ENCODE peak calls at places on chromosome 7, in nine cellular contexts. One of them, this sample, is unnamed.

GRCh38 chr7:32670105-32670504 is 174.8 kb downstream of the AVL9 start:
- DNase-seq in tibial nerve: no peak
- DNase-seq in HCT116: peak; percentile 84
- DNase-seq in spleen: no peak
- DNase-seq in uterus: no peak
- DNase-seq in breast epithelium: no peak
- DNase-seq in heart left ventricle: no peak
- DNase-seq in IMR-90: peak; percentile 45
- DNase-seq in ovary: no peak
- DNase-seq in this sample: no peak

GRCh38 chr7:33776791-33777190 is 128.5 kb upstream of the BMPER start:
- DNase-seq in tibial nerve: no peak
- DNase-seq in HCT116: no peak
- DNase-seq in spleen: no peak
- DNase-seq in uterus: no peak
- DNase-seq in breast epithelium: no peak
- DNase-seq in heart left ventricle: no peak
- DNase-seq in IMR-90: peak; percentile 71
- DNase-seq in ovary: no peak
- DNase-seq in this sample: no peak

GRCh38 chr7:159017210-159017609 is 127.5 kb downstream of the VIPR2 start:
- DNase-seq in tibial nerve: no peak
- DNase-seq in HCT116: no peak
- DNase-seq in spleen: no peak
- DNase-seq in uterus: no peak
- DNase-seq in breast epithelium: no peak
- DNase-seq in heart left ventricle: no peak
- DNase-seq in IMR-90: no peak
- DNase-seq in ovary: no peak
- DNase-seq in this sample: no peak

GRCh38 chr7:38232475-38233366 is 40.7 kb downstream of the TARP start:
- DNase-seq in tibial nerve: no peak
- DNase-seq in HCT116: no peak
- DNase-seq in spleen: peak; percentile 89
- DNase-seq in uterus: no peak
- DNase-seq in breast epithelium: peak; percentile 24
- DNase-seq in heart left ventricle: no peak
- DNase-seq in IMR-90: peak; percentile 10
- DNase-seq in ovary: no peak
- DNase-seq in this sample: no peak

GRCh38 chr7:77447616-77448015 is 31.5 kb upstream of the GSAP start:
- DNase-seq in tibial nerve: no peak
- DNase-seq in HCT116: no peak
- DNase-seq in spleen: no peak
- DNase-seq in uterus: no peak
- DNase-seq in breast epithelium: no peak
- DNase-seq in heart left ventricle: no peak
- DNase-seq in IMR-90: no peak
- DNase-seq in ovary: no peak
- DNase-seq in this sample: no peak

GRCh38 chr7:18619311-18619710 is 123.8 kb downstream of the HDAC9 start:
- DNase-seq in tibial nerve: no peak
- DNase-seq in HCT116: no peak
- DNase-seq in spleen: no peak
- DNase-seq in uterus: no peak
- DNase-seq in breast epithelium: no peak
- DNase-seq in heart left ventricle: no peak
- DNase-seq in IMR-90: no peak
- DNase-seq in ovary: no peak
- DNase-seq in this sample: no peak

GRCh38 chr7:107700570-107700969 is 39.9 kb downstream of the SLC26A4 start:
- DNase-seq in tibial nerve: no peak
- DNase-seq in HCT116: no peak
- DNase-seq in spleen: no peak
- DNase-seq in uterus: no peak
- DNase-seq in breast epithelium: no peak
- DNase-seq in heart left ventricle: no peak
- DNase-seq in IMR-90: no peak
- DNase-seq in ovary: no peak
- DNase-seq in this sample: no peak

GRCh38 chr7:4831723-4832495 is 29.9 kb downstream of the PAPOLB start:
- DNase-seq in tibial nerve: no peak
- DNase-seq in HCT116: no peak
- DNase-seq in spleen: no peak
- DNase-seq in uterus: no peak
- DNase-seq in breast epithelium: peak; percentile 49
- DNase-seq in heart left ventricle: no peak
- DNase-seq in IMR-90: no peak
- DNase-seq in ovary: no peak
- DNase-seq in this sample: no peak

GRCh38 chr7:2307690-2308107 is 6.5 kb downstream of the SNX8 start:
- DNase-seq in tibial nerve: no peak
- DNase-seq in HCT116: no peak
- DNase-seq in spleen: no peak
- DNase-seq in uterus: no peak
- DNase-seq in breast epithelium: no peak
- DNase-seq in heart left ventricle: no peak
- DNase-seq in IMR-90: no peak
- DNase-seq in ovary: no peak
- DNase-seq in this sample: no peak

DNA sequence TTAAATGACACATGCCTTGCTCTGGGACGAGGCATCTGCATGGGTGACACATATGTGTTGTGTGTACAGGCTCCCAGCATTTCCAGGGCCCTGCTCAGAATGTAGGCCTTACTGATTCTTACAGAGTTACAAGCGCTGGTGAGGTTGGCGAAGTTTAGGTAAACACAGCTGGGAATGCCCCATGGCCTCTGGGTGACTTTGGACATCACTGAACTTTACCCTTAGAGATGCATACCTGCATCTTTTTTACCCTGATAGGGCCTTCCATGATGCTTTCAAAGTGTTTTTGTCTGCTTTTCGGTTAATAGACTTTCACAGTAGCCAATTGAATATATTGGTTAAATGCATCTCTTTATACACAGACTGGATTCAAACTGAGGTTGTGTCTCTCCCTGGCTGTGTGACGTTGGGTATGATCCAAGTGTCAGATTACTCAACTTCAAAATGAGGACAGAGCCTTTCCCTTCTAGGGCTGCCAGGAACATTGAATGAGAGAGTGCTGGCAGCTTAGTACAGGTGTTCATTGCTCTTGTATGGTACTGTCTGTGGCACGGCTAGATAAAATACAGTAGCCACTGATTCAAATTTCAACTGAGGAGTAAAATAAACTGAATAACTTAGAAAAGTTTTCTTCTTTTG is 29.5 kb downstream of the EGFR start:
- DNase-seq in tibial nerve: no peak
- DNase-seq in HCT116: no peak
- DNase-seq in spleen: no peak
- DNase-seq in uterus: no peak
- DNase-seq in breast epithelium: peak; percentile 47
- DNase-seq in heart left ventricle: no peak
- DNase-seq in IMR-90: no peak
- DNase-seq in ovary: no peak
- DNase-seq in this sample: peak; percentile 65
- TF ChIP-seq POLR2A in tibial nerve: no peak
- TF ChIP-seq POLR2A in HCT116: no peak
- TF ChIP-seq POLR2A in spleen: no peak
- TF ChIP-seq POLR2A in uterus: no peak
- TF ChIP-seq POLR2A in breast epithelium: no peak
- TF ChIP-seq POLR2A in heart left ventricle: no peak
- TF ChIP-seq POLR2A in IMR-90: no peak
- TF ChIP-seq POLR2A in ovary: no peak
- TF ChIP-seq POLR2A in this sample: no peak

DNA sequence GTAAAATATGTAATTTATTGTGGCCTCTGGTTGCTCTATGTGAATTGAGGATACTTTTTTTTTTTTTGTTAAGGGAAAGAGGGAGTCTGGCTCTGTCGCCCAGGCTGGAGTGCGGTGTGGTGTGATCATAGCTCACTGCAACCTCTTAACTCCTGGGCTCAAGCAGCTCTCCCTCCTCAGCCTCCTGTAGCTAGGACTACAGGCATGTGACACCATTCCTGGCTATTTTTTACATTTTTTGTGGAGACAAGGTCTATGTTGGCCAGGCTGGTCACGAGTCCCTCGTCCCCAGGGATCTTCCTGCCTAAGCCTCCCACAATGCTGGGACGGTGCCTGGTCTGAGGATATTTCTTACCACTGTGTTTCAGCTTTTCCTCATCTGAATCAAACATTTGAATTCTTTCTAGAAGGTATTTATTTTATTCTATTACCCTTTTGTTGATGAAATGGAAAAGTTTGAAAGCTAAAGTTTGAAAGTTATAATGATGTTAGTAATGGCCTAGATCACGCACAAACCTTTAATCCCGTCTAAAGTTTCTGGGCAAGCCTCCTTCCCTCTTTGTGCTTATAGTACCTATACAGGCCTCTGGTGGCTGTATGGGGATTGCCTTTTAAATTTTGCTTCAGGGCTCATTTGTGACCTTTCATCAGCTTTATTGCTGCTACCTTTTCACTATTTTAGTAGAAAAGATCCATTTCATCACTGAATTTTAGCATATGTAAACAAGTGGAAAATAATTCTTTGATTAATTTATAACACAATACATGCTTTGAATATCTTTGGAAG is 2.0 kb downstream of the IFRD1 start:
- DNase-seq in tibial nerve: peak; percentile 68
- DNase-seq in HCT116: no peak
- DNase-seq in spleen: no peak
- DNase-seq in uterus: peak; percentile 38
- DNase-seq in breast epithelium: peak; percentile 66
- DNase-seq in heart left ventricle: peak; percentile 44
- DNase-seq in IMR-90: peak; percentile 42
- DNase-seq in ovary: peak; percentile 38
- DNase-seq in this sample: peak; percentile 84
- TF ChIP-seq CTCF in tibial nerve: no peak
- TF ChIP-seq CTCF in HCT116: no peak
- TF ChIP-seq CTCF in spleen: no peak
- TF ChIP-seq CTCF in uterus: no peak
- TF ChIP-seq CTCF in breast epithelium: no peak
- TF ChIP-seq CTCF in heart left ventricle: no peak
- TF ChIP-seq CTCF in IMR-90: peak; percentile 12
- TF ChIP-seq CTCF in ovary: no peak
- TF ChIP-seq CTCF in this sample: no peak

DNA sequence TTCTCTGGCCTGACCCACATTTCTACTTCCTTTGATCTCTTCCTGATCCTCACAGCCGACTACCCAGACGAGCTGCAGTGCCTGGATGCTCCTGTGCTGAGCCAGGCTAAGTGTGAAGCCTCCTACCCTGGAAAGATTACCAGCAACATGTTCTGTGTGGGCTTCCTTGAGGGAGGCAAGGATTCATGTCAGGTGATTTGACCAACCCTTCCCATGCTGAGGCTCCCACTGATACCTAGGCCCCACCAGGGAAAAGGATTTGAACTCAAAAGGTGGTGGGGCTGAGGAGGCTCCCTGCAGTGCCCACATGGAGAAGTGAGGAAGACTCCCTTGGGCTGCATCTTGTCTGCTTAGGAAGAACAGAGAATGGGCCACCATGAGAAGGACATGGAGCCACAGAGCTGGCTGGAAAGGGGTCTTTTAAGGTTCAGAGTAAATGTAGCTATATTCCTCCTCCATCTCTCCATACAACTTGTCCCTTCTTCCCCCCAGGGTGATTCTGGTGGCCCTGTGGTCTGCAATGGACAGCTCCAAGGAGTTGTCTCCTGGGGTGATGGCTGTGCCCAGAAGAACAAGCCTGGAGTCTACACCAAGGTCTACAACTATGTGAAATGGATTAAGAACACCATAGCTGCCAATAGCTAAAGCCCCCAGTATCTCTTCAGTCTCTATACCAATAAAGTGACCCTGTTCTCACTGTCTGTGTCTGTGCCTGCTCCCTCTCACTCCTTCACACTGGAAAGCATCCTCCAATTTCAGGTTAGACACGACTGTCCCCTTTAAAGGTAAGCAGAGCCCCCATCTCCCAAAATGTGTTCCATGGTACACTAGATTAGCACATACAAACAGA is 3.3 kb downstream of the PRSS1 start:
- DNase-seq in tibial nerve: no peak
- DNase-seq in HCT116: no peak
- DNase-seq in spleen: no peak
- DNase-seq in uterus: no peak
- DNase-seq in breast epithelium: no peak
- DNase-seq in heart left ventricle: no peak
- DNase-seq in IMR-90: no peak
- DNase-seq in ovary: no peak
- DNase-seq in this sample: peak; percentile 58
- H3K4me3 ChIP-seq in tibial nerve: no peak overlapping the region
- H3K4me3 ChIP-seq in HCT116: no peak overlapping the region
- H3K4me3 ChIP-seq in spleen: no peak overlapping the region
- H3K4me3 ChIP-seq in uterus: no peak overlapping the region
- H3K4me3 ChIP-seq in breast epithelium: no peak overlapping the region
- H3K4me3 ChIP-seq in heart left ventricle: no peak overlapping the region
- H3K4me3 ChIP-seq in IMR-90: no peak overlapping the region
- H3K4me3 ChIP-seq in ovary: no peak overlapping the region
- H3K4me3 ChIP-seq in this sample: no peak overlapping the region

GRCh38 chr7:43926193-43927043 is at the start of gene UBE2D4:
- DNase-seq in tibial nerve: peak; percentile 68
- DNase-seq in HCT116: peak; percentile 71
- DNase-seq in spleen: peak; percentile 98
- DNase-seq in uterus: peak; percentile 87
- DNase-seq in breast epithelium: peak; percentile 75
- DNase-seq in heart left ventricle: peak; percentile 88
- DNase-seq in IMR-90: peak; percentile 56
- DNase-seq in ovary: peak; percentile 85
- DNase-seq in this sample: peak; percentile 98
- TF ChIP-seq POLR2A in tibial nerve: peak; percentile 97
- TF ChIP-seq POLR2A in HCT116: peak; percentile 95
- TF ChIP-seq POLR2A in spleen: peak; percentile 92
- TF ChIP-seq POLR2A in uterus: peak; percentile 84
- TF ChIP-seq POLR2A in breast epithelium: peak; percentile 84
- TF ChIP-seq POLR2A in heart left ventricle: peak; percentile 71
- TF ChIP-seq POLR2A in IMR-90: peak; percentile 40
- TF ChIP-seq POLR2A in ovary: peak; percentile 99
- TF ChIP-seq POLR2A in this sample: no peak